ENCODE peak calls at places on chromosomes 2 and 18, in ten cellular contexts. J is fibroblast of lung, Q is GM23248, H is HCT116, N is endothelial cell of umbilical vein, X is A673, K is HepG2, I is mammary epithelial cell, R is PC-9, Y is GM12878. F is an unnamed sample. For H3K4me1 and H3K9me3, the result is how much of the 10 kb centered on the place peaks cover.

GRCh38 chr18:76398899-76399612 is 96.0 kb downstream of the ZNF516 start:
- DNase-seq in J (peak), Q (peak), H (peak), N (peak), X (peak), K (peak), I (peak), R (peak), Y (peak), F (peak)

GRCh38 chr2:209526541-209526940 is 102.7 kb downstream of the MAP2 start:
- DNase-seq in J (peak), Q (peak), H (no peak), N (peak), X (peak), K (no peak), I (no peak), R (no peak), Y (no peak), F (no peak)

GRCh38 chr2:225497175-225497574 is 97.7 kb downstream of the NYAP2 start:
- DNase-seq in J (no peak), Q (no peak), H (no peak), N (no peak), X (no peak), K (no peak), I (no peak), R (no peak), Y (no peak), F (no peak)

GRCh38 chr18:58805482-58806187 is 59.0 kb upstream of the ZNF532 start:
- DNase-seq in J (no peak), Q (no peak), H (no peak), N (no peak), X (peak), K (no peak), I (peak), R (no peak), Y (no peak), F (peak)

GRCh38 chr2:238107525-238108422 is 7.6 kb downstream of the ESPNL start:
- DNase-seq in J (no peak), Q (no peak), H (no peak), N (no peak), X (no peak), K (peak), I (no peak), R (peak), Y (peak), F (no peak)

GRCh38 chr18:9055626-9056025 is 46.9 kb upstream of the NDUFV2 start:
- DNase-seq in J (no peak), Q (no peak), H (no peak), N (no peak), X (no peak), K (no peak), I (no peak), R (no peak), Y (no peak), F (no peak)

GRCh38 chr2:38692636-38693318 is 26.9 kb downstream of the GALM start:
- DNase-seq in J (no peak), Q (no peak), H (peak), N (no peak), X (no peak), K (peak), I (peak), R (peak), Y (no peak), F (no peak)

GRCh38 chr18:5397102-5397501 is 101.6 kb upstream of the ZBTB14 start:
- DNase-seq in J (no peak), Q (no peak), H (no peak), N (no peak), X (no peak), K (no peak), I (no peak), R (no peak), Y (no peak), F (no peak)

GRCh38 chr2:129762386-129763189 is 216.9 kb upstream of the RAB6C start:
- DNase-seq in J (no peak), Q (no peak), H (no peak), N (no peak), X (no peak), K (no peak), I (no peak), R (no peak), Y (no peak), F (no peak)

GRCh38 chr2:134862674-134863073 is 24.3 kb downstream of the ACMSD start:
- DNase-seq in J (no peak), Q (no peak), H (no peak), N (no peak), X (no peak), K (no peak), I (no peak), R (no peak), Y (no peak), F (no peak)

GRCh38 chr2:85394256-85394655 is 15.9 kb downstream of the CAPG start:
- DNase-seq in J (no peak), Q (no peak), H (no peak), N (no peak), X (no peak), K (no peak), I (no peak), R (no peak), Y (no peak), F (no peak)

GRCh38 chr2:1605102-1605501 is 139.2 kb downstream of the PXDN start:
- DNase-seq in J (peak), Q (peak), H (no peak), N (peak), X (no peak), K (no peak), I (no peak), R (no peak), Y (no peak), F (peak)

GRCh38 chr2:85741811-85742507 is 11.8 kb upstream of the ATOH8 start:
- DNase-seq in J (peak), Q (peak), H (no peak), N (peak), X (no peak), K (peak), I (peak), R (no peak), Y (no peak), F (peak)

GRCh38 chr2:219408101-219409030 is 9.8 kb upstream of the DES start:
- DNase-seq in J (peak), Q (no peak), H (no peak), N (no peak), X (no peak), K (no peak), I (no peak), R (no peak), Y (no peak), F (no peak)

GRCh38 chr2:98416760-98417159 is 27.9 kb upstream of the INPP4A start:
- DNase-seq in J (no peak), Q (no peak), H (no peak), N (no peak), X (no peak), K (no peak), I (no peak), R (no peak), Y (no peak), F (no peak)

GRCh38 chr2:9763356-9764152 is 79.7 kb upstream of the TAF1B start:
- DNase-seq in J (no peak), Q (peak), H (no peak), N (no peak), X (no peak), K (peak), I (no peak), R (no peak), Y (no peak), F (no peak)

GRCh38 chr18:75244336-75244735 is 33.7 kb downstream of the TSHZ1 start:
- DNase-seq in J (no peak), Q (no peak), H (no peak), N (no peak), X (no peak), K (peak), I (peak), R (no peak), Y (no peak), F (peak)

GRCh38 chr18:36176177-36176584 is 11.1 kb upstream of the MOCOS start:
- DNase-seq in J (no peak), Q (no peak), H (no peak), N (no peak), X (no peak), K (peak), I (no peak), R (no peak), Y (no peak), F (no peak)

GRCh38 chr18:60503166-60503565 is 130.6 kb upstream of the MC4R start:
- DNase-seq in J (no peak), Q (no peak), H (no peak), N (no peak), X (no peak), K (no peak), I (no peak), R (no peak), Y (no peak), F (no peak)

GRCh38 chr18:55738483-55739114 is 150.6 kb upstream of the TCF4 start:
- DNase-seq in J (no peak), Q (no peak), H (no peak), N (no peak), X (no peak), K (no peak), I (no peak), R (no peak), Y (no peak), F (no peak)

GRCh38 chr2:44936715-44937687 is 4.5 kb upstream of the SIX3 start:
- DNase-seq in J (no peak), Q (no peak), H (no peak), N (no peak), X (no peak), K (no peak), I (no peak), R (no peak), Y (no peak), F (peak)

GRCh38 chr2:44939074-44940052 is 2.1 kb upstream of the SIX3 start:
- DNase-seq in J (no peak), Q (no peak), H (no peak), N (no peak), X (no peak), K (no peak), I (no peak), R (no peak), Y (no peak), F (peak)

GRCh38 chr2:44936275-44936674 is 5.2 kb upstream of the SIX3 start:
- DNase-seq in J (no peak), Q (no peak), H (no peak), N (no peak), X (no peak), K (no peak), I (no peak), R (no peak), Y (no peak), F (no peak)

GRCh38 chr2:44938287-44939073 is 3.0 kb upstream of the SIX3 start:
- DNase-seq in J (no peak), Q (peak), H (no peak), N (no peak), X (no peak), K (peak), I (no peak), R (peak), Y (no peak), F (peak)

DNA sequence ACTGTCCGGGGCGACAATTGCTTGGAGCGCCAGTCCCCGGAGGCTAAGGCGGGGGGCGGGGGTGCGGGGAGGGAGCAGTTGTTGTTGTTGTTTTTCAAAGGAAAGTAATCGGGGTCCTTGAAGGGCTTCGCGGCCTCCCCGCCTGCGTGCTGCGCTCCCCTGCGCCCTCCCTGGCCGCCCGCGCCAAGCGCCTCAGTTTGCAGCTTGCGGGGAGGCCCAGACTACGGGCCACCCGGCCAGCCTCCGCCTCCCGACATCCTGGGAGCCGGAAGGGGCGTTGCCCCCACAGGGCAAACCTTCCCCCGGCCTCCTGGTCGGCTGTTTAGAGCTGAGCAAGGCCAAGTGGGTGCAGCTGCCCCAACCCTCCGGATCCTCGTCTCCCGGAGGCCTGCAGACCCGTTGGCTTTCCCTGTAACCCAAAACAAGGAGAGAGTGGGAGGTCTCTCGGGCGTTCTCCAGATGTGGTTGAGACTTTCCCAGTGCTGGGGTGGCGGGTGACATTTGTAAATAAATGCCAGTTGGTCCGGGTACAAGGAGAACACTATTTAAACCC is 3.7 kb upstream of the SIX3 start:
- DNase-seq in J (no peak), Q (peak), H (peak), N (no peak), X (peak), K (no peak), I (no peak), R (peak), Y (no peak), F (peak)
- H3K4me1 ChIP-seq in J (under half), Q (under half), H (under half), N (under half), X (under half), K (under half), I (under half), R (under half), Y (under half), F (under half)

GRCh38 chr2:204544961-204545860 is at the start of gene PARD3B:
- DNase-seq in J (peak), Q (peak), H (peak), N (peak), X (peak), K (peak), I (peak), R (peak), Y (no peak), F (peak)
- TF ChIP-seq EZH2 in J (no peak), Q (no peak), H (no peak), N (no peak), X (no peak), K (no peak), I (no peak), R (no peak), Y (no peak), F (peak)

GRCh38 chr2:234666911-234667310 is 170.0 kb upstream of the ARL4C start:
- DNase-seq in J (no peak), Q (no peak), H (no peak), N (no peak), X (no peak), K (no peak), I (no peak), R (no peak), Y (no peak), F (no peak)
- H3K9me3 ChIP-seq in J (under half), Q (under half), H (under half), N (under half), X (under half), K (under half), I (under half), R (under half), Y (under half), F (under half)

GRCh38 chr2:54669677-54670484 is 53.6 kb upstream of the EML6 start:
- DNase-seq in J (peak), Q (peak), H (no peak), N (no peak), X (peak), K (peak), I (peak), R (peak), Y (no peak), F (no peak)

GRCh38 chr2:54671875-54672586 is 51.4 kb upstream of the EML6 start:
- DNase-seq in J (peak), Q (peak), H (no peak), N (no peak), X (no peak), K (peak), I (no peak), R (no peak), Y (no peak), F (no peak)

GRCh38 chr2:54671010-54671409 is 52.5 kb upstream of the EML6 start:
- DNase-seq in J (no peak), Q (no peak), H (no peak), N (no peak), X (no peak), K (no peak), I (no peak), R (no peak), Y (no peak), F (no peak)

GRCh38 chr2:54668711-54669110 is 54.8 kb upstream of the EML6 start:
- DNase-seq in J (no peak), Q (no peak), H (no peak), N (no peak), X (no peak), K (peak), I (no peak), R (no peak), Y (no peak), F (no peak)

GRCh38 chr2:54670485-54671009 is 52.9 kb upstream of the EML6 start:
- DNase-seq in J (no peak), Q (no peak), H (no peak), N (no peak), X (no peak), K (no peak), I (no peak), R (no peak), Y (no peak), F (no peak)
- H3K4me1 ChIP-seq in J (under half), Q (half or more), H (under half), N (under half), X (half or more), K (half or more), I (under half), R (under half), Y (under half), F (under half)

DNA sequence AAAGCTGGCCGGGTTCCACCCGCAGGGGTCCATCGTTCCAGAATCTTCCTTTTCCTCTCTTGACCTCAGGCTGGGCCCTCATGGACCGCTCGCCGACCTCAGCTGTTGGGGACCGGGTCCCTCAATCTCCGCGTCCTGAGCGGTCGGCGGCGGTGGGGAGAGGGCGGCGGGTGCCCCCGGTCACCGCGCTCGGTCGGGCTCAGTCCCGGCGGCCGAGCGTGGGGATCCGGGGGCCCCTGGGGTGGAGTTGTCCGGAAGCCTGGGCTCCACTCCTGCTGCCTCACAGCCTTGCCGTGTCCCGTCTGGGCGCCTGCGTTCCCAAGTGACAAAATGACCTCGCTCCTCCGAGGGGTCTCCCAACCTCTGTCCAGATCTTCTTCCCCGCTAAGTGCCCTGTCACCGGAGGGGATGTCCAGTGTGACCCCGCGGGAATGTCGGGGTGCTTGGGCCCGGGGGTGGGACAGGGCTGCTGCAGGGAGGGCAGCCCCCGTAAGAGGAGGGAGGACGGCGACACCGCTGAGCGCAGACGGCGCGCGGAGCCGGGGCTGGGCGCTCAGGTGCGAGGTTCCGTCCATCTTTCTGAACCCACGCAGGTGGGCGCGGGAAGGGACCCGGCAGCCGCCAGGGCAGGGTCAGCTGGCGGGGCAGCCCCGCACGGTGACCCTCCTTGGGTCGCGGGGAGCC is 16.0 kb upstream of the E2F6 start:
- DNase-seq in J (no peak), Q (no peak), H (no peak), N (no peak), X (no peak), K (no peak), I (no peak), R (no peak), Y (no peak), F (peak)
- TF ChIP-seq EZH2 in J (peak), Q (no peak), H (no peak), N (peak), X (no peak), K (no peak), I (no peak), R (no peak), Y (no peak), F (peak)